ENCODE peak calls at places on chromosomes 7 and 10, in four cellular contexts. Z is posterior vena cava, E is EH, K is PC-9. C is an unnamed sample.

GRCh38 chr7:155665957-155666287 is 21.5 kb downstream of the RBM33 start:
- DNase-seq in Z (no peak), E (peak), K (no peak), C (no peak)

GRCh38 chr10:11468126-11468742 is 143.2 kb downstream of the USP6NL start:
- DNase-seq in Z (no peak), E (no peak), K (no peak), C (no peak)

GRCh38 chr10:112763916-112764520 is 186.0 kb upstream of the TCF7L2 start:
- DNase-seq in Z (no peak), E (peak), K (no peak), C (no peak)

GRCh38 chr7:80699656-80700318 is 61.3 kb downstream of the CD36 start:
- DNase-seq in Z (no peak), E (peak), K (no peak), C (no peak)

GRCh38 chr10:30068482-30069223 is 9.3 kb upstream of the JCAD start:
- DNase-seq in Z (no peak), E (no peak), K (peak), C (peak)

GRCh38 chr10:99708428-99709010 is 23.4 kb downstream of the COX15 start:
- DNase-seq in Z (no peak), E (peak), K (no peak), C (no peak)

GRCh38 chr10:653991-654646 is 35.3 kb downstream of the DIP2C start:
- DNase-seq in Z (peak), E (no peak), K (no peak), C (peak)

GRCh38 chr7:140084142-140084655 is 21.4 kb upstream of the PARP12 start:
- DNase-seq in Z (peak), E (no peak), K (no peak), C (no peak)

GRCh38 chr7:148334441-148334956 is 256.1 kb upstream of the C7orf33 start:
- DNase-seq in Z (no peak), E (no peak), K (no peak), C (no peak)

C was measured in mesendoderm.